ENCODE peak calls at places on chromosomes 11 and 22, in five cellular contexts. K is body of pancreas, D is neuronal stem cell, L is fibroblast of lung, U is endothelial cell of umbilical vein. V is an unnamed sample.

GRCh38 chr11:34274712-34275398 is 83.0 kb downstream of the ABTB2 start:
- DNase-seq in K (peak; percentile 89), U (no peak), L (peak; percentile 98), D (no peak), V (peak; percentile 89)

GRCh38 chr11:16154715-16155396 is 201.5 kb downstream of the SOX6 start:
- DNase-seq in L (peak; percentile 68), U (no peak), K (peak; percentile 74), D (no peak), V (no peak)

GRCh38 chr11:58466293-58466692 is 24.3 kb upstream of the OR5B12 start:
- DNase-seq in U (no peak), L (no peak), K (no peak), D (no peak), V (no peak)

GRCh38 chr11:120214581-120214980 is 3.7 kb downstream of the OAF start:
- DNase-seq in D (no peak), L (no peak), U (no peak), K (no peak), V (no peak)

GRCh38 chr11:118715245-118715807 is 35.9 kb upstream of the TREH start:
- DNase-seq in D (no peak), L (peak; percentile 23), K (peak; percentile 21), U (no peak), V (no peak)

GRCh38 chr22:36457688-36458450 is 23.6 kb downstream of the TXN2 start:
- DNase-seq in U (no peak), L (peak; percentile 63), K (peak; percentile 58), D (no peak), V (no peak)

GRCh38 chr22:31838917-31839316 is 85.1 kb downstream of the DEPDC5 start:
- DNase-seq in K (no peak), D (no peak), U (no peak), L (peak; percentile 39), V (no peak)

GRCh38 chr11:5564259-5565019 is 16.1 kb upstream of the OR52H1 start:
- DNase-seq in D (no peak), U (no peak), K (no peak), L (peak; percentile 53), V (no peak)

GRCh38 chr11:87128372-87128771 is 90.6 kb downstream of the TMEM135 start:
- DNase-seq in U (no peak), K (no peak), D (no peak), L (no peak), V (no peak)

GRCh38 chr22:32475428-32476010 is 908 bp downstream of the FBXO7 start:
- DNase-seq in U (peak; percentile 83), L (peak; percentile 51), D (peak; percentile 12), K (peak; percentile 32), V (no peak)

GRCh38 chr22:25064894-25065560 is 112.5 kb downstream of the KIAA1671 start:
- DNase-seq in D (no peak), K (no peak), L (no peak), U (no peak), V (no peak)

GRCh38 chr11:59791639-59792038 is 18.9 kb downstream of the MRPL16 start:
- DNase-seq in U (no peak), D (no peak), L (no peak), K (no peak), V (no peak)

DNA sequence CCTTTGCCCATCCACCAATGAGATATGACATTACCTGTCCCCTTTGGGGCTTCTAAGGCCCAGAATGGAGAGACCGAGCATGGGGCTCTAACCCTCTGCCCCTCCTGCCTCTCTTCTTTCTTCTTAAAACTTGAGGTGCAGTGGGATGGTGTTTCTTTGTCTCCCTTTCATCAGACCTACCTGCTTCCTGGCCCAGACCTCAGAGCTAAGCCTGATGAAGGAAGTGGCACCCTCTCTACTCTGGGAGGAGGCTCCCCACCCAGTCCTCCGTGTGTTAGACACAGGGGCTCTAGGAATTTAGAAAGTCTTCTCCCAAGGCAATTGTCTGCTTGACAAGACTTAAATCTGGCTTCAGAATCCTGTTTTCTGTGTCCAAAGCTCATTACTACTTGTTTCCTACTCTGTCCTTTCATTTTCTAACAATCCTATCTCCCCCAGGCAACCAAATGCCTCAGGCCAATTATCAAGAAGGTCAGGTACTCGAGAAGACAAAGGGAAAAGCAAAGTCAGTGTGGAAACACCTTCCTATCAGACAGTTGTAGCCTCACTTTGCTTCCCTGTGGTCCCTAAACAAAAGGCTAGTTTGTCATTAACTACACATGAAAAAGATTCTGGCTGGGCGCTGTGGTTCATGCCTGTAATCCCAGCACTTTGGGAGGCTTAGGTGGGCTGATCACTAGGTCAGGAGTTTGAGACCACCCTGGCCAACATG is 20.3 kb upstream of the PARVA start:
- DNase-seq in D (no peak), U (no peak), K (no peak), L (no peak), V (no peak)
- H3K27ac ChIP-seq in D (no peak overlapping the region), U (no peak overlapping the region), K (peak overlapping the region; percentile 12), L (no peak overlapping the region), V (no peak overlapping the region)

GRCh38 chr11:68956547-68957254 is 24.1 kb downstream of the MRGPRD start:
- DNase-seq in D (no peak), U (no peak), L (no peak), K (no peak), V (no peak)

GRCh38 chr11:68954970-68955958 is 25.5 kb downstream of the MRGPRD start:
- DNase-seq in K (peak; percentile 38), U (peak; percentile 48), L (peak; percentile 32), D (no peak), V (no peak)

GRCh38 chr11:68959465-68960298 is 21.1 kb downstream of the MRGPRD start:
- DNase-seq in K (no peak), D (no peak), U (no peak), L (no peak), V (no peak)

GRCh38 chr11:68958211-68958610 is 22.6 kb downstream of the MRGPRD start:
- DNase-seq in L (no peak), K (no peak), D (no peak), U (no peak), V (no peak)

GRCh38 chr11:68956142-68956541 is 24.6 kb downstream of the MRGPRD start:
- DNase-seq in K (no peak), D (no peak), U (no peak), L (no peak), V (no peak)
- H3K27ac ChIP-seq in K (no peak overlapping the region), D (no peak overlapping the region), U (no peak overlapping the region), L (no peak overlapping the region), V (no peak overlapping the region)

GRCh38 chr11:94973099-94973968 is at the start of the genes CWC15 and KDM4D:
- DNase-seq in L (peak; percentile 91), U (peak; percentile 95), D (peak; percentile 86), K (peak; percentile 94), V (peak; percentile 69)

GRCh38 chr11:94975599-94975998 is 2.1 kb downstream of the KDM4D start:
- DNase-seq in L (no peak), D (no peak), U (no peak), K (no peak), V (no peak)

GRCh38 chr11:94968334-94968958 is 4.9 kb downstream of the CWC15 start:
- DNase-seq in L (peak; percentile 30), D (no peak), U (peak; percentile 27), K (no peak), V (no peak)

GRCh38 chr11:94974178-94974577 is 669 bp downstream of the KDM4D start:
- DNase-seq in U (peak; percentile 17), L (no peak), K (no peak), D (no peak), V (no peak)
- H3K27ac ChIP-seq in U (no peak overlapping the region), L (no peak overlapping the region), K (no peak overlapping the region), D (no peak overlapping the region), V (no peak overlapping the region)

DNA sequence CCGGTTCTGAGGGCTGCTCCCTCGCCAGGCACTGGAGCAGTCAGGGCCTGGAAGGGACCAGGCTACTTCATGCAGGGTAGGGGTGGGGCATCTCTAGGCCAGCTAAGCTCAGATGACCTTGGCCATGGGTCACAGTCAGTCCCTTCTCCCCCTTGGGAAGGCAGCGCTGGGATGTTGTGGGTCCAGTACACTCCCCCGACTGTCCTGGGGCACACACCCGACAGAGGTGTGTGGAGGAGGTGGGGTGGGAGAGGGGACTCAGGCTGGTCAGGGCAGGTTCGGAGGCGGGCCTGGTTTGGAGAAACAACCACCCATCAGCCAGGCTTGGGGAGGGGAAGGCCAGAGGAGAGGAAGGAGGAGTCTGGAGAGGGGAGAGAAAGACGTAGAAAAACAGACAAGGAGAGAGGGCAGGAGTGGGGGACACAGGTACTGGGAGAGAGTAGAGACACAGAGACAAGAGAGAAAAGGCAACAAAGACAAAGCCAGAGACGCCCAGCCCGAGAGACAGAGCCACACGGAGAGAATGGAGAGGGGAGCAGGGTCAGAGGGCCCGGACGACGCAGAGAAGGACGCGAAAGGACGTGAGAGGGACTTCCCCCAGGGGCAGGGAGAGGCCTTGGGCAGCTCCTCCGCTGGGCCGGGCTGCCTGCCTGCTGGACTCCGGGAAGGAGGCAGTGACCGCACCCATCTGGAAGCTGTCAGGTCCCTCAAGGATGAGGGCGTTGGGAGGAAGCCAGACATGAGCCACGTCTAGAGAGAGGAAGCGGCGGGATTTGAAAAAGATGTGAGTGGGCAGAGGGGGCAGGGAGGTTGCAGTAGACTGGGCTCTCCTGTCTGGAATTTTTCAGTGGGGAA is 30.6 kb upstream of the TSKU start:
- DNase-seq in D (no peak), U (no peak), K (peak; percentile 47), L (peak; percentile 92), V (peak; percentile 70)
- H3K27ac ChIP-seq in D (no peak overlapping the region), U (no peak overlapping the region), K (no peak overlapping the region), L (peak overlapping the region; percentile 36), V (peak overlapping the region; percentile 11)

DNA sequence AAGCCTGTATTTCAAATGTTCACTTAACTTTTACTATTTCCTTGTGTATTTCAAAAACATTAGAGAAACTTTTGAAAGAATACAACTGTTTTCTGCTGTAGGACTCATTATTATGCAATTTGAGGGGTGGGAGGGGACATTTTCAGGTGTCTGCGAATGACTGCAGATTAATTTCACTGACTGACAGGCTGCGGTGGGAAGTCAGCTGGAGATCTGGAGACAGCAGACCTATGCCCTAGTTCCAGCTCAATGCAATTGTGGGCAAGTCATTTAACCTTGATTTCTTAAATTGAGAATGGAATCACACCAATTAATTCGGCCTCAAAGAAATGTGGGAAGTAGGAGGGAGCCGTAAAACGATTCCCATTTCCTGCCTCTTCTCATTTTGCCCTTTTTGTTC is 128.7 kb downstream of the ARL14EP start:
- DNase-seq in L (no peak), D (no peak), K (no peak), U (no peak), V (no peak)
- H3K27ac ChIP-seq in L (no peak overlapping the region), D (no peak overlapping the region), K (no peak overlapping the region), U (no peak overlapping the region), V (no peak overlapping the region)

GRCh38 chr22:29867260-29867659 is 15.7 kb upstream of the MTMR3 start:
- DNase-seq in L (no peak), K (no peak), U (no peak), D (no peak), V (no peak)

GRCh38 chr22:29856496-29856895 is 18.4 kb upstream of the ASCC2 start:
- DNase-seq in D (no peak), K (no peak), L (no peak), U (no peak), V (no peak)

GRCh38 chr22:29859976-29860766 is 22.1 kb upstream of the ASCC2 start:
- DNase-seq in D (no peak), L (no peak), K (no peak), U (no peak), V (no peak)

DNA sequence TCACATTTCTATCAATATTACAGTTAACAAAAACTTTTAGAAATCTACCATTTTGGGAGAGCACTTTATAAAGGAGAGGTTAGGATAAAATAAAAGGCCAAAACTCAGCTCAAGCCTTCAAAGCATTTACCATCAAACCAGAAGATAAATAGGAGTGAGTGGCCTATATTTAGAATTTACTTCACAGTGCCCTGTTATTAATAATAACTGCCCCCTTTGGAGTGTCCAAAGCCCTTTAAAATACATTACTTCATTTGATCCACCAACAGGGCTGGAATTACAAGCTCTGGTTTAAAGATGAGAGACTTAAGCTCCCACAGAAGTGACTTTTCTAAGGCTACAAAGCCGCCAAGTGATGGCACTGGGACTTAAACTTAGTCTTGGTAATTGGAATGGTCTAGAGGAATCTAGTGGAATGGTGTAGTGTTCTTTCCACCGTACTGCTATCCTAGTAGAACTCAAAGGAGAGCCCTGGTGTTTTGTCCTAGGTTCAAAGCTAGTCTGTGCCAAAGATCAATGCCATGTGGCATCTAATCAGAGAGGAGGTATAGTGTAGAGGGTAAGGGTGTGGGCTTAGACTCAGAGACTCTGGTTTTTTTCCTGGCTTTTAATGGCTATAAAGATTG is 21.2 kb upstream of the MTMR3 start:
- DNase-seq in D (no peak), K (no peak), U (no peak), L (no peak), V (no peak)
- H3K27ac ChIP-seq in D (no peak overlapping the region), K (no peak overlapping the region), U (no peak overlapping the region), L (no peak overlapping the region), V (no peak overlapping the region)